ENCODE peak calls at places on chromosomes 4 and X, in nine cellular contexts. R is neural progenitor cell, T is hepatocyte, Y is MM.1S, Z is GM23248, I is GM23338, L is PC-3, G is SK-N-SH, M is HCT116. C is an unnamed sample. For H3K4me1, the result is how much of the 10 kb centered on the place peaks cover.

GRCh38 chr4:146640459-146641061 is 1.9 kb downstream of the POU4F2 start:
- DNase-seq in Z (peak), G (no peak), M (no peak), Y (no peak), I (peak), T (no peak), R (peak), L (no peak), C (no peak)

GRCh38 chr4:156598138-156598681 is 373.4 kb downstream of the PDGFC start:
- DNase-seq in G (no peak), Y (no peak), M (no peak), T (peak), L (peak), Z (no peak), R (no peak), I (no peak), C (no peak)

GRCh38 chr4:156475322-156475721 is 496.3 kb downstream of the PDGFC start:
- DNase-seq in T (peak), Z (peak), L (peak), R (peak), Y (peak), M (peak), I (no peak), G (peak), C (no peak)

GRCh38 chrX:110146521-110146920 is 143.6 kb downstream of the TMEM164 start:
- DNase-seq in M (peak), L (peak), R (peak), Y (peak), T (peak), G (peak), Z (peak), I (peak), C (peak)

GRCh38 chr4:120843840-120844527 is 78.5 kb downstream of the PRDM5 start:
- DNase-seq in M (no peak), L (peak), T (peak), I (peak), R (peak), G (peak), Y (no peak), Z (no peak), C (peak)

GRCh38 chrX:135513140-135513535 is 7.3 kb upstream of the INTS6L start:
- DNase-seq in Z (no peak), L (no peak), Y (no peak), M (no peak), G (no peak), I (no peak), T (no peak), R (no peak), C (no peak)

GRCh38 chr4:8332038-8332857 is 62.7 kb downstream of the HTRA3 start:
- DNase-seq in M (no peak), T (no peak), I (no peak), L (no peak), G (no peak), R (no peak), Y (no peak), Z (no peak), C (no peak)

GRCh38 chr4:147755567-147756295 is 23.8 kb downstream of the ARHGAP10 start:
- DNase-seq in Y (no peak), R (no peak), L (no peak), M (no peak), Z (peak), I (no peak), G (no peak), T (no peak), C (no peak)

GRCh38 chr4:89784686-89785227 is 52.2 kb downstream of the SNCA start:
- DNase-seq in R (no peak), Y (no peak), I (no peak), G (no peak), Z (no peak), T (no peak), L (no peak), M (no peak), C (no peak)

GRCh38 chr4:109067509-109068205 is 234.8 kb downstream of the COL25A1 start:
- DNase-seq in M (no peak), Z (peak), L (no peak), R (no peak), G (no peak), I (no peak), T (no peak), Y (no peak), C (no peak)

GRCh38 chr4:138859249-138859648 is 156.3 kb upstream of the NOCT start:
- DNase-seq in R (no peak), M (no peak), L (peak), T (no peak), I (no peak), Y (no peak), Z (no peak), G (no peak), C (no peak)

GRCh38 chrX:83771664-83772063 is 89.3 kb upstream of the CYLC1 start:
- DNase-seq in L (peak), M (no peak), I (peak), Y (no peak), G (no peak), T (no peak), R (peak), Z (no peak), C (no peak)

GRCh38 chr4:79588679-79589078 is 180.7 kb upstream of the GK2 start:
- DNase-seq in G (no peak), M (no peak), T (no peak), R (no peak), I (no peak), L (no peak), Y (no peak), Z (peak), C (no peak)

GRCh38 chrX:136425996-136426395 is 61.8 kb upstream of the BRS3 start:
- DNase-seq in M (no peak), T (no peak), I (no peak), R (no peak), Z (no peak), L (no peak), Y (no peak), G (no peak), C (no peak)

GRCh38 chr4:76017056-76017686 is 6.1 kb downstream of the CXCL10 start:
- DNase-seq in M (no peak), R (no peak), G (no peak), L (no peak), I (no peak), Z (no peak), Y (no peak), T (no peak), C (no peak)

GRCh38 chr4:88964450-88964849 is 92.5 kb downstream of the FAM13A start:
- DNase-seq in I (no peak), G (no peak), R (no peak), L (peak), Y (no peak), M (peak), Z (peak), T (no peak), C (no peak)

GRCh38 chr4:96343836-96344235 is 503.9 kb downstream of the PDHA2 start:
- DNase-seq in Z (no peak), M (no peak), Y (no peak), G (no peak), T (no peak), R (no peak), I (no peak), L (no peak), C (no peak)

GRCh38 chrX:80430826-80431501 is 10.7 kb downstream of the TENT5D start:
- DNase-seq in M (no peak), I (peak), Z (peak), R (peak), G (peak), T (no peak), L (peak), Y (peak), C (peak)

GRCh38 chrX:22300130-22300529 is 27.4 kb downstream of the CBLL2 start:
- DNase-seq in R (no peak), G (peak), L (peak), M (peak), Y (peak), I (no peak), T (peak), Z (peak), C (no peak)

GRCh38 chr4:156734965-156735895 is 236.4 kb downstream of the PDGFC start:
- DNase-seq in R (no peak), G (no peak), L (peak), I (no peak), Y (no peak), M (no peak), T (no peak), Z (peak), C (no peak)

GRCh38 chr4:144584428-144584827 is 61.5 kb upstream of the HHIP start:
- DNase-seq in R (no peak), I (no peak), T (no peak), M (no peak), L (no peak), Y (no peak), Z (no peak), G (no peak), C (no peak)

GRCh38 chrX:153471663-153472280 is 1.4 kb upstream of the HAUS7 start:
- DNase-seq in Z (no peak), G (no peak), I (no peak), M (no peak), L (no peak), T (no peak), R (no peak), Y (no peak), C (no peak)

GRCh38 chr4:142557220-142557801 is 288.8 kb downstream of the INPP4B start:
- DNase-seq in R (no peak), T (no peak), Z (no peak), L (no peak), I (no peak), M (no peak), G (no peak), Y (no peak), C (no peak)

GRCh38 chrX:16852617-16853179 is 17.5 kb downstream of the RBBP7 start:
- DNase-seq in G (no peak), T (no peak), Y (no peak), I (no peak), L (no peak), M (no peak), Z (peak), R (no peak), C (no peak)

GRCh38 chr4:89382439-89382838 is 74.8 kb upstream of the GPRIN3 start:
- DNase-seq in R (no peak), T (no peak), M (peak), L (no peak), I (no peak), G (no peak), Z (no peak), Y (no peak), C (no peak)

GRCh38 chr4:54902261-54902660 is 223.1 kb downstream of the KDR start:
- DNase-seq in L (peak), R (no peak), G (no peak), I (no peak), M (no peak), Y (no peak), T (no peak), Z (peak), C (no peak)

GRCh38 chr4:73705056-73705432 is 35.3 kb upstream of the CXCL8 start:
- DNase-seq in L (peak), R (peak), Y (no peak), Z (peak), G (no peak), M (no peak), T (no peak), I (peak), C (no peak)

GRCh38 chrX:25646156-25646555 is 492.0 kb upstream of the MAGEB18 start:
- DNase-seq in I (no peak), Z (no peak), L (no peak), Y (no peak), T (no peak), R (no peak), G (no peak), M (no peak), C (no peak)

GRCh38 chr4:7166286-7166685 is 26.1 kb upstream of the SORCS2 start:
- DNase-seq in M (no peak), G (no peak), I (no peak), Z (no peak), L (no peak), Y (no peak), R (no peak), T (no peak), C (no peak)

GRCh38 chr4:159400782-159401712 is 298.2 kb downstream of the RAPGEF2 start:
- DNase-seq in Y (no peak), T (peak), I (no peak), Z (peak), L (no peak), M (no peak), R (no peak), G (no peak), C (no peak)
- H3K4me3 ChIP-seq in Y (no peak), T (no peak), I (no peak), Z (peak), L (no peak), M (no peak), R (no peak), G (no peak), C (no peak)

GRCh38 chr4:17414392-17414791 is 97.5 kb downstream of the QDPR start:
- DNase-seq in Z (no peak), T (no peak), R (no peak), Y (no peak), G (no peak), L (no peak), I (no peak), M (no peak), C (no peak)

DNA sequence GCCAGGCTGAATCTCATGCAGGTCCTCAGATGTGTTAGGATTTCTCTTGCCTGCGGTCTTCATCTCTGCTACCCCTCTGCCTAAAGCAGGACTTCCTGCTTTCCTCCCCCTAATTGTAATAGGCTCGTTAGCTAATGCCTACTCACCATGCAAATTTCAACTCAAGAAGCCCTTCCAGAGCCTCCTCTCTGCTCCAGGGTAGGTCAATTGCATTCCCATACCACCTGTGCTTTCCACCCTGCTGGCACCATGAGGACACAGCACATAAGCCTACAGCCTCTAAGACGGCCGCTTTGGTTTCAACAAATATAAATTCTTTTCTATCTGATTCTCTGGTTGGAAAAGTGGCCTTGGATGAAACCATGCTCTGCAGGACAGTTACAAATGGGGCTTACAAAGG is 93.9 kb downstream of the QDPR start:
- DNase-seq in M (no peak), G (no peak), T (no peak), I (peak), R (no peak), Y (no peak), Z (no peak), L (no peak), C (no peak)
- TF ChIP-seq EZH2phosphoT487 in M (no peak), G (no peak), T (no peak), I (no peak), R (no peak), Y (no peak), Z (no peak), L (no peak), C (no peak)

DNA sequence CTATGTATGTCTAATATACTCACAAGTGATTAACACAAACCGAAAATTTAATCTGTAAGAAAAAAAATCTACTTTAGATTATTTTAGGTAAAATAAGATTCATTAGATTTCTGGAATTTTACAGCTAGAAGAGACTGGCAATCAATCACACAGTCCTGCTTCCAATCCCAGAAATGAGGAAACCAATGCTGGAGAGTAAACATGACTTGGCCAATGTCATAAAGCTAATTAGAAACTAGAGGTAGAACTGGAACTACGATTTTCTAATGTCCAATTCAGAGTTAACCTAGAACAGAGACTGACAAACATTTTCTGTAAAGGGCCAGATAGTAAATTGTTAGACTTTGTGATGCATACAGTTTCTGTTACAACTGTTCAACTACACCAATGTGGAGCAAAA is 123.6 kb downstream of the CORIN start:
- DNase-seq in L (no peak), Y (no peak), I (no peak), T (no peak), G (no peak), R (no peak), Z (no peak), M (no peak), C (no peak)
- H3K4me1 ChIP-seq in L (under half), Y (under half), I (under half), T (under half), G (under half), R (under half), Z (under half), M (under half), C (under half)

GRCh38 chrX:101655540-101655939 is 4.1 kb downstream of the ARMCX2 start:
- DNase-seq in L (no peak), T (no peak), I (no peak), Z (no peak), M (no peak), Y (no peak), G (no peak), R (no peak), C (no peak)
- H3K4me3 ChIP-seq in L (no peak), T (no peak), I (no peak), Z (no peak), M (no peak), Y (no peak), G (no peak), R (no peak), C (no peak)

DNA sequence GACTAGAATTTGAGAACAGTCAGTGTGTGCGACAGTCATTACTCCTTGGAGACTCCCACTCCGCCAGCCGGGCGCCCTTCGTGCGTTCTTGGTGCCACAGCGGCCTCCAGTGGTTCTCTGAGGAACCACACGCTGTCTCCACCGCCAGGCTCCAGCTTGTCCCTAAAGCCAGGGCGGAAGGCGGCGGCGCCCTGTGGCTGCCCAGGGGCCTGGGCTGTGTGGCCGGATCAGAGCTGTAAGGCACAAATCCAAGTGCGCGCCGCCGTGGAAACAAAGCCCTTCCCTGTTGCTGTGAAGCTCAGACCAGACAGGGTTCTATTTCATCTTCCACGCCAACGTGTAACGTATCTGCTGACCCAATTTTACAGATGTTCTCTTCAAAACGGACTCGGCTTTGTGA is 34.1 kb downstream of the IDS start:
- DNase-seq in T (peak), M (peak), Y (peak), R (peak), Z (peak), I (peak), G (peak), L (peak), C (peak)
- TF ChIP-seq EZH2phosphoT487 in T (no peak), M (no peak), Y (no peak), R (no peak), Z (no peak), I (no peak), G (no peak), L (no peak), C (no peak)

DNA sequence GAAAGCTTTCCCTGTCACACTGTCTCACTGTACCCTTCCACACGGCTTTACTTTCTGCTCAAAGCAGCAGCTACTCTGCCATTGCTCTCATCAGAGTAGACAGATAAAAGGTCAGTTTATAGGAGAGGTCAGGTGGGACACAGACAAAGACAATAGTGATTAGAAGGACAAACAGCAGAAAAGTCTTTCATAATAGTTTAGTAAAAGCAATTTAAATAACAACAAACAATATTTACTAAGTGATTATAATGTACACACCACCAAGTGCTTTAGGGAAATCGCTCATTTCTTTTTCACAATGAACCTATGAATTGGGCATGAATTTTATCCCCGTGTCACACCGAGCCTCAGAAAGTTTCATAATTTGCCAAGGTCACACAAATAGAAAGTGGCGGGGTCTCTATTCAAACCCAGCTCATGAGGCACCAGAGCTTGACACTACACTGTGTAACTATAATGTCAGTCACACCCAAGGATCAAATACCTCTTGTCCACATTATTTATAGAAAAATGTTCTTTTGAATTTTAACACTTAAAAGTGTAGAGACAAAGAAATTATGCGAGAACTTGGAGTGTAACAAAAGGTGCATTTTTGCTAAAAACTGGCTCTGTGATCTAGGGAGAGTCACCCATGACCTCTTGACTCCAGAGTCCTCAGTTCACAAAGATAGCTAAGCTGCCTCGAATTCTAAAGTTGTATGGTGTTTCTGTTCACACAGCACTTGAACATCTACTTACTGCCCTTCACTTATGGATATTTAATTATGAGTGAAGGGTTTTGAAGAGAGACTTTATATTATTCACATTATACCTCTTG is 24.5 kb upstream of the SORBS2 start:
- DNase-seq in Y (no peak), M (no peak), R (peak), T (no peak), I (peak), L (no peak), G (no peak), Z (no peak), C (no peak)
- H3K4me1 ChIP-seq in Y (under half), M (under half), R (half or more), T (half or more), I (under half), L (under half), G (under half), Z (under half), C (under half)

GRCh38 chrX:40088299-40088625 is 9.5 kb downstream of the BCOR start:
- DNase-seq in T (no peak), M (no peak), I (peak), L (no peak), R (peak), Z (no peak), G (no peak), Y (no peak), C (no peak)

GRCh38 chrX:40085714-40086113 is 12.0 kb downstream of the BCOR start:
- DNase-seq in I (no peak), Y (no peak), M (no peak), G (no peak), R (no peak), T (no peak), Z (no peak), L (no peak), C (no peak)

GRCh38 chrX:40088803-40089540 is 8.8 kb downstream of the BCOR start:
- DNase-seq in Z (no peak), L (no peak), R (no peak), Y (no peak), T (no peak), M (no peak), G (no peak), I (no peak), C (no peak)

GRCh38 chrX:40086569-40087335 is 11.0 kb downstream of the BCOR start:
- DNase-seq in Y (no peak), R (peak), I (no peak), Z (no peak), L (no peak), M (no peak), T (peak), G (no peak), C (no peak)

GRCh38 chrX:40087574-40088298 is 10.0 kb downstream of the BCOR start:
- DNase-seq in I (no peak), R (no peak), L (no peak), Z (no peak), G (peak), T (no peak), M (no peak), Y (no peak), C (no peak)
- H3K4me3 ChIP-seq in I (peak), R (peak), L (no peak), Z (no peak), G (no peak), T (no peak), M (no peak), Y (no peak), C (no peak)

GRCh38 chrX:113558576-113558975 is 717.9 kb upstream of the AMOT start:
- DNase-seq in Z (no peak), I (no peak), L (no peak), Y (no peak), M (no peak), G (no peak), R (no peak), T (no peak), C (no peak)
- TF ChIP-seq EZH2phosphoT487 in Z (no peak), I (no peak), L (no peak), Y (no peak), M (no peak), G (no peak), R (no peak), T (no peak), C (no peak)

GRCh38 chr4:37991623-37992410 is 31.6 kb downstream of the PTTG2 start:
- DNase-seq in Y (no peak), L (no peak), Z (no peak), G (no peak), R (no peak), I (peak), T (no peak), M (no peak), C (no peak)
- H3K4me1 ChIP-seq in Y (under half), L (under half), Z (under half), G (under half), R (under half), I (half or more), T (under half), M (under half), C (half or more)

GRCh38 chrX:119234931-119235555 is 1.0 kb upstream of the PGRMC1 start:
- DNase-seq in I (peak), G (no peak), T (no peak), Z (peak), Y (no peak), L (no peak), R (peak), M (no peak), C (no peak)
- H3K4me3 ChIP-seq in I (peak), G (no peak), T (no peak), Z (peak), Y (no peak), L (no peak), R (peak), M (no peak), C (no peak)